ENCODE peak calls at places on chromosomes 6 and 20, in six cellular contexts. R is HL-60, G is epithelial cell of esophagus, J is dorsolateral prefrontal cortex, Z is lower leg skin, X is progenitor cell of endocrine pancreas. W is an unnamed sample.

GRCh38 chr20:3040086-3040485 is 3.3 kb upstream of the GNRH2 start:
- DNase-seq in R (no peak), Z (no peak), J (no peak), G (no peak), X (no peak), W (no peak)

GRCh38 chr6:126788961-126789365 is 329.5 kb upstream of the RSPO3 start:
- DNase-seq in X (no peak), G (no peak), J (no peak), R (no peak), Z (peak; percentile 88), W (no peak)

GRCh38 chr6:101747711-101748110 is 354.2 kb downstream of the GRIK2 start:
- DNase-seq in Z (no peak), X (no peak), J (no peak), G (no peak), R (no peak), W (no peak)

GRCh38 chr6:16129623-16130243 is 847 bp downstream of the MYLIP start:
- DNase-seq in J (no peak), X (no peak), Z (peak; percentile 89), R (peak; percentile 8), G (peak; percentile 24), W (peak; percentile 11)

GRCh38 chr20:32521780-32522524 is 63.2 kb downstream of the NOL4L start:
- DNase-seq in X (peak; percentile 89), Z (no peak), G (peak; percentile 65), J (peak; percentile 70), R (peak; percentile 69), W (peak; percentile 87)

GRCh38 chr6:32979720-32980487 is 11.5 kb downstream of the BRD2 start:
- DNase-seq in J (no peak), R (no peak), Z (no peak), X (no peak), G (no peak), W (no peak)

GRCh38 chr6:159692303-159693127 is 526 bp downstream of the SOD2 start:
- DNase-seq in R (peak; percentile 75), G (peak; percentile 71), J (peak; percentile 34), Z (peak; percentile 89), X (peak; percentile 38), W (peak; percentile 40)

GRCh38 chr6:55756711-55757110 is 118.7 kb downstream of the BMP5 start:
- DNase-seq in R (no peak), G (peak; percentile 1), X (no peak), J (no peak), Z (no peak), W (no peak)

GRCh38 chr6:115643762-115644161 is 416.9 kb downstream of the FRK start:
- DNase-seq in X (no peak), G (peak; percentile 11), R (no peak), J (no peak), Z (no peak), W (no peak)

GRCh38 chr6:43285832-43286231 is 12.2 kb upstream of the SLC22A7 start:
- DNase-seq in J (no peak), R (no peak), Z (no peak), G (no peak), X (no peak), W (no peak)

GRCh38 chr6:117233146-117233545 is 32.2 kb upstream of the VGLL2 start:
- DNase-seq in X (no peak), Z (no peak), R (no peak), J (no peak), G (no peak), W (no peak)

GRCh38 chr6:2450546-2450945 is 205.1 kb upstream of the GMDS start:
- DNase-seq in Z (no peak), X (no peak), R (no peak), G (peak; percentile 54), J (no peak), W (no peak)

GRCh38 chr6:118017301-118017854 is 110.3 kb downstream of the SLC35F1 start:
- DNase-seq in G (no peak), Z (no peak), R (no peak), J (no peak), X (no peak), W (no peak)

GRCh38 chr6:131948692-131949614 is 2.2 kb downstream of the CCN2 start:
- DNase-seq in R (no peak), X (no peak), J (no peak), G (peak; percentile 60), Z (no peak), W (no peak)

GRCh38 chr6:12490904-12491571 is 200.9 kb downstream of the EDN1 start:
- DNase-seq in X (no peak), J (no peak), R (no peak), Z (no peak), G (peak; percentile 83), W (no peak)

GRCh38 chr6:79544299-79544927 is 7.2 kb upstream of the LCA5 start:
- DNase-seq in Z (no peak), J (no peak), X (no peak), R (no peak), G (no peak), W (no peak)

DNA sequence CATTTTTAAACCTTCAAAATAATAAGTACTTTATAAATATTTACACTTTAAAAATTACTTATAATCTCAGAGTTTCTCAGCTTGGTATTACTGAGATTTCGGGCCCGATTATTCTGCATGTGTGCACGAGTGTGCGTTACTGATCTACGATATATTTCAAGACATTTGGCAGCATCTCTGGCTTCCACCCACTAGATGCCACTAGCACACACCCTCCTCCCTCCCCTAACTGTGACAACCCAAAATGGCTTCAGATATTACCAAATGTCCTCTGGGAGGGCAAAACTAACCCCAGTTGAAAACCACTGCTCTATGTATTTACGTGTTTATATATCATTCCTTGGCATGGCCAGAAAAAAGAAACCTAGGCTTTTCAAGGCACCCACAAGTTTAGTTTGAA is 95.9 kb downstream of the FYN start:
- DNase-seq in X (no peak), Z (no peak), J (no peak), R (no peak), G (no peak), W (no peak)
- TF ChIP-seq CTCF in X (peak; percentile 12), Z (no peak), J (peak; percentile 20), R (no peak), G (no peak), W (no peak)

GRCh38 chr6:8166156-8166555 is 63.8 kb upstream of the EEF1E1 start:
- DNase-seq in G (no peak), X (no peak), R (no peak), J (no peak), Z (no peak), W (no peak)

GRCh38 chr6:8172510-8172909 is 70.2 kb upstream of the EEF1E1 start:
- DNase-seq in Z (no peak), G (no peak), X (no peak), J (no peak), R (no peak), W (no peak)

GRCh38 chr6:8170754-8171153 is 68.4 kb upstream of the EEF1E1 start:
- DNase-seq in X (no peak), Z (no peak), R (no peak), G (no peak), J (no peak), W (no peak)

GRCh38 chr6:8174571-8174970 is 72.2 kb upstream of the EEF1E1 start:
- DNase-seq in R (no peak), X (no peak), G (peak; percentile 55), Z (no peak), J (no peak), W (no peak)

GRCh38 chr6:8170245-8170644 is 67.9 kb upstream of the EEF1E1 start:
- DNase-seq in X (no peak), G (no peak), Z (no peak), J (no peak), R (no peak), W (no peak)
- TF ChIP-seq CTCF in X (peak; percentile 24), G (no peak), Z (no peak), J (no peak), R (no peak), W (no peak)

DNA sequence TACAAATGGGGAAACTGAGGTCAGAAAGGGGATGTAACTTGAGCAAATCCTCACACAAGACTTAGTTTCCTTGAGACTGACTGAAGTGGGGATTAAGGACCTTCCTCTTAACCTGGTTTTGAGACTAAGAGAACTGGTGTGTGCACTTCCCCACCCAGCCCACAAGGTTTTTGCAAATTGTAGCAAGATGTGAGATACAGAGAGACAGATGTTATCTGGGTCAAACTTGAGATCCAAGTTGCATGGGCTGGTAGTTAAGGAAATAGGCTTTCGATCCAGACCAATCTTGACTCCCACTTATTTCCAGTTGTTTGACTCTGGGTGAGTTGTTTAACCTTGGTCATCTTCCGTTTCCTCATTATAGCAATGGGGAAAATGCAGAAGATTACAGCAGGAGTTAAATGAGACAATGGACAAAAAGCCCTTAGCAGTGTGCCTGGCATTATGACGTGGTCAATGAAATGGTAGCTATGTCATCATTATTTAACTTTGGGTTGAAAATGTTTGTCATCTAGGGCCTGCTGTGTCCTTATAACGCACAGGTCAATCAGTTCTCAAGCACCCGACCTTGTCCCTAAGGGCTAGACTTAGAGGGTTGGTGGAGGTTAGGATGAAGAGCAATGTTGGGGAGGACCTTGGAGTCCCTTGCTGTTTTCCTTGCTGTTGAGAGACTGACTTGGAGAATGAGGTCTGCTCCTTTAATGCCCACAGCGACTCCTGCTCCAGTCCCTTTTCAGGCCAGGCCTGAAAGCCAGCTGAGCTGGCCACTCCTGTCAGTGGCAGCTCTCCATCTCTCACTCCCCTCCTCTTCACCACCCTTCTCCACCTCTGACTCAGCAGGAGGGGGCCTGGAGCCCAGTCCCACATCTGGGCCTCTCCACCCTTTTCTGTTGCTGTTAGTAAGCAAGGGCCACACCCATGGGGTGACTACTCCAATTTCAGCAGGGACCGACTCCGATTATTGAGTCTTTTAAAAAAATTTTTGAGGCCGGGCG is 1.9 kb downstream of the SNX21 start:
- DNase-seq in Z (peak; percentile 95), X (no peak), J (no peak), R (peak; percentile 56), G (peak; percentile 40), W (no peak)
- TF ChIP-seq CTCF in Z (no peak), X (no peak), J (no peak), R (no peak), G (no peak), W (no peak)

GRCh38 chr20:60269571-60270162 is 311.4 kb downstream of the CDH26 start:
- DNase-seq in G (no peak), X (no peak), R (no peak), J (no peak), Z (no peak), W (no peak)

GRCh38 chr20:60272790-60273189 is 314.6 kb downstream of the CDH26 start:
- DNase-seq in J (no peak), X (no peak), G (no peak), R (no peak), Z (no peak), W (no peak)

GRCh38 chr20:60270341-60270740 is 312.1 kb downstream of the CDH26 start:
- DNase-seq in Z (no peak), J (no peak), R (no peak), G (no peak), X (no peak), W (no peak)

GRCh38 chr20:60268502-60268901 is 310.3 kb downstream of the CDH26 start:
- DNase-seq in J (no peak), R (no peak), Z (no peak), G (no peak), X (no peak), W (no peak)

DNA sequence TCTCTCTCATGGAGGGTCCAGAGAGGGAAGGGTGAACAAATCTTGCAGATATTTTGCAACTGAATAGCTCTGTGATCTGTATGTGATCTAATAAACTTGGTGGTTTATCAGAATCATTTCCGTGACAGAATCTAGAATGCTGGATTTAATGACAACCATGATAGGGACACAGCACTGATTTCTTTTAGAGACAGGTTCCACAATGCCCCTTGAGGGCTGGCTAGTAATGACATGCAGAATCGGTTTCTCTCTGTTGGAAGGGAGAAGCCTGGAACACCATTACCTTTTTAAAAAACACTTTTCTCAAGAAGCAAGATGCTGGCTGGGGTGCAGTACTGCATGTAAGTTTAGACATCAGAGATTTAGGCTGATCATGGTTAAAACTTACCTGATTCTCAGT is 313.4 kb downstream of the CDH26 start:
- DNase-seq in R (no peak), Z (no peak), J (no peak), X (no peak), G (no peak), W (peak; percentile 13)
- TF ChIP-seq CTCF in R (peak; percentile 3), Z (no peak), J (peak; percentile 33), X (peak; percentile 43), G (peak; percentile 50), W (peak; percentile 27)

GRCh38 chr20:57403216-57403615 is 12.0 kb downstream of the RBM38 start:
- DNase-seq in R (peak; percentile 86), J (no peak), X (no peak), Z (no peak), G (no peak), W (no peak)
- TF ChIP-seq CTCF in R (no peak), J (no peak), X (no peak), Z (no peak), G (no peak), W (no peak)

W was measured in endothelial cell.